ENCODE peak calls at places on chromosome 2, in seven cellular contexts. D is H9, Y is tibial artery, N is suprapubic skin, F is upper lobe of right lung, Z is fibroblast of lung, P is MM.1S. W is an unnamed sample. For H3K9me3, the result is how much of the 10 kb centered on the place peaks cover.

GRCh38 chr2:240935101-240935876 is 29.2 kb downstream of the CROCC2 start:
- DNase-seq in N (peak), Y (no peak), P (no peak), F (peak), Z (no peak), D (peak), W (no peak)

GRCh38 chr2:20179755-20180594 is 45.0 kb downstream of the SDC1 start:
- DNase-seq in D (peak), F (peak), N (peak), P (no peak), Y (peak), Z (no peak), W (no peak)

GRCh38 chr2:31568585-31569201 is 12.0 kb downstream of the SRD5A2 start:
- DNase-seq in F (peak), P (no peak), Y (no peak), D (no peak), Z (no peak), N (no peak), W (no peak)

GRCh38 chr2:28747714-28748113 is 3.9 kb upstream of the PPP1CB start:
- DNase-seq in F (no peak), N (no peak), Y (no peak), D (no peak), P (no peak), Z (no peak), W (no peak)

GRCh38 chr2:226274143-226274542 is 525.5 kb downstream of the IRS1 start:
- DNase-seq in P (no peak), Y (no peak), N (no peak), F (no peak), Z (no peak), D (no peak), W (no peak)

GRCh38 chr2:145617906-145618305 is 1098.0 kb upstream of the ZEB2 start:
- DNase-seq in D (no peak), Y (no peak), Z (peak), F (no peak), N (no peak), P (no peak), W (no peak)

GRCh38 chr2:86822668-86823067 is 32.0 kb upstream of the CD8A start:
- DNase-seq in Z (no peak), P (no peak), Y (no peak), F (no peak), D (no peak), N (no peak), W (no peak)

GRCh38 chr2:241066171-241066892 is 35.8 kb downstream of the MTERF4 start:
- DNase-seq in D (no peak), Z (no peak), P (no peak), F (no peak), Y (no peak), N (no peak), W (no peak)

GRCh38 chr2:156565066-156565710 is 129.0 kb downstream of the GPD2 start:
- DNase-seq in Y (no peak), N (no peak), Z (peak), P (no peak), F (no peak), D (no peak), W (no peak)

GRCh38 chr2:121529439-121530209 is 1.1 kb upstream of the RNU4ATAC start:
- DNase-seq in N (peak), P (peak), Y (peak), D (peak), F (no peak), Z (peak), W (no peak)

GRCh38 chr2:11141319-11141718 is 13.9 kb upstream of the SLC66A3 start:
- DNase-seq in D (no peak), Y (no peak), P (no peak), Z (no peak), N (no peak), F (no peak), W (no peak)

GRCh38 chr2:127700527-127701192 is 637 bp upstream of the SFT2D3 start:
- DNase-seq in Y (no peak), F (peak), P (peak), D (peak), N (peak), Z (no peak), W (no peak)

GRCh38 chr2:15315411-15315810 is 245.7 kb downstream of the NBAS start:
- DNase-seq in Y (no peak), F (no peak), N (no peak), P (no peak), Z (no peak), D (no peak), W (no peak)

GRCh38 chr2:131058905-131059304 is 34.4 kb downstream of the FAM168B start:
- DNase-seq in P (no peak), D (no peak), N (no peak), Z (no peak), Y (no peak), F (no peak), W (no peak)

GRCh38 chr2:181438298-181438697 is 18.9 kb upstream of the ITGA4 start:
- DNase-seq in P (peak), D (peak), Y (no peak), F (no peak), Z (no peak), N (no peak), W (no peak)

GRCh38 chr2:168719446-168719845 is 83.0 kb upstream of the NOSTRIN start:
- DNase-seq in Z (no peak), F (no peak), Y (no peak), P (no peak), N (no peak), D (no peak), W (no peak)

GRCh38 chr2:160295519-160296231 is 95.6 kb upstream of the ITGB6 start:
- DNase-seq in D (no peak), Y (no peak), F (no peak), P (no peak), N (no peak), Z (no peak), W (no peak)

GRCh38 chr2:43593241-43593640 is 2.6 kb downstream of the THADA start:
- DNase-seq in N (no peak), Y (no peak), D (no peak), F (no peak), P (no peak), Z (peak), W (no peak)

GRCh38 chr2:98311771-98312545 is 34.3 kb upstream of the CNGA3 start:
- DNase-seq in Z (no peak), F (no peak), D (peak), Y (no peak), N (no peak), P (no peak), W (no peak)

GRCh38 chr2:120344214-120344990 is 1.5 kb upstream of the INHBB start:
- DNase-seq in F (no peak), Y (peak), P (no peak), D (peak), Z (peak), N (peak), W (no peak)

GRCh38 chr2:230564805-230565779 is 147.6 kb upstream of the CAB39 start:
- DNase-seq in Z (peak), N (no peak), P (no peak), Y (no peak), D (no peak), F (no peak), W (no peak)

GRCh38 chr2:233849607-233850271 is 4.6 kb downstream of the HJURP start:
- DNase-seq in D (no peak), N (no peak), F (no peak), P (no peak), Y (no peak), Z (no peak), W (no peak)

GRCh38 chr2:147646999-147647588 is 197.7 kb upstream of the ACVR2A start:
- DNase-seq in D (no peak), F (no peak), P (no peak), Y (no peak), N (no peak), Z (no peak), W (no peak)

GRCh38 chr2:10009811-10010781 is 33.3 kb upstream of the KLF11 start:
- DNase-seq in D (no peak), Y (peak), Z (peak), N (peak), P (no peak), F (peak), W (no peak)

GRCh38 chr2:205474746-205475145 is 207.6 kb upstream of the NRP2 start:
- DNase-seq in D (no peak), N (no peak), F (no peak), P (no peak), Y (no peak), Z (peak), W (no peak)

GRCh38 chr2:212929116-212929515 is 222.3 kb downstream of the IKZF2 start:
- DNase-seq in N (no peak), Y (no peak), D (no peak), Z (peak), P (no peak), F (no peak), W (no peak)

GRCh38 chr2:88125344-88125923 is 2.4 kb downstream of the FABP1 start:
- DNase-seq in Z (no peak), P (no peak), N (no peak), Y (no peak), D (no peak), F (no peak), W (no peak)

GRCh38 chr2:157032019-157032418 is 225.5 kb upstream of the GALNT5 start:
- DNase-seq in F (no peak), Y (no peak), D (no peak), N (no peak), Z (peak), P (no peak), W (no peak)

GRCh38 chr2:240402566-240403295 is 32.7 kb upstream of the GPC1 start:
- DNase-seq in D (peak), N (no peak), F (peak), P (no peak), Y (peak), Z (no peak), W (no peak)

GRCh38 chr2:88832992-88833389 is 141.5 kb downstream of the RPIA start:
- DNase-seq in Z (no peak), Y (no peak), D (no peak), F (no peak), P (no peak), N (no peak), W (no peak)

GRCh38 chr2:26072925-26073768 is 39.3 kb downstream of the RAB10 start:
- DNase-seq in Z (no peak), N (no peak), F (no peak), P (no peak), D (no peak), Y (no peak), W (no peak)

GRCh38 chr2:147515213-147515612 is 329.6 kb upstream of the ACVR2A start:
- DNase-seq in D (no peak), Z (no peak), F (no peak), N (no peak), P (no peak), Y (no peak), W (no peak)

GRCh38 chr2:33073018-33073417 is 126.3 kb downstream of the LTBP1 start:
- DNase-seq in F (no peak), Z (peak), Y (no peak), N (no peak), P (no peak), D (no peak), W (no peak)

GRCh38 chr2:101388232-101388631 is 929 bp upstream of the CREG2 start:
- DNase-seq in Z (peak), Y (no peak), P (no peak), N (no peak), D (no peak), F (no peak), W (no peak)

GRCh38 chr2:105926960-105927678 is 182.4 kb downstream of the NCK2 start:
- DNase-seq in F (no peak), D (no peak), Y (no peak), P (peak), N (no peak), Z (no peak), W (peak)

GRCh38 chr2:120218181-120218580 is 5.0 kb downstream of the TMEM185B start:
- DNase-seq in D (no peak), N (peak), P (no peak), Y (no peak), F (no peak), Z (no peak), W (no peak)

GRCh38 chr2:225009768-225010167 is 32.5 kb downstream of the DOCK10 start:
- DNase-seq in Z (peak), F (no peak), N (no peak), D (no peak), Y (no peak), P (no peak), W (no peak)

DNA sequence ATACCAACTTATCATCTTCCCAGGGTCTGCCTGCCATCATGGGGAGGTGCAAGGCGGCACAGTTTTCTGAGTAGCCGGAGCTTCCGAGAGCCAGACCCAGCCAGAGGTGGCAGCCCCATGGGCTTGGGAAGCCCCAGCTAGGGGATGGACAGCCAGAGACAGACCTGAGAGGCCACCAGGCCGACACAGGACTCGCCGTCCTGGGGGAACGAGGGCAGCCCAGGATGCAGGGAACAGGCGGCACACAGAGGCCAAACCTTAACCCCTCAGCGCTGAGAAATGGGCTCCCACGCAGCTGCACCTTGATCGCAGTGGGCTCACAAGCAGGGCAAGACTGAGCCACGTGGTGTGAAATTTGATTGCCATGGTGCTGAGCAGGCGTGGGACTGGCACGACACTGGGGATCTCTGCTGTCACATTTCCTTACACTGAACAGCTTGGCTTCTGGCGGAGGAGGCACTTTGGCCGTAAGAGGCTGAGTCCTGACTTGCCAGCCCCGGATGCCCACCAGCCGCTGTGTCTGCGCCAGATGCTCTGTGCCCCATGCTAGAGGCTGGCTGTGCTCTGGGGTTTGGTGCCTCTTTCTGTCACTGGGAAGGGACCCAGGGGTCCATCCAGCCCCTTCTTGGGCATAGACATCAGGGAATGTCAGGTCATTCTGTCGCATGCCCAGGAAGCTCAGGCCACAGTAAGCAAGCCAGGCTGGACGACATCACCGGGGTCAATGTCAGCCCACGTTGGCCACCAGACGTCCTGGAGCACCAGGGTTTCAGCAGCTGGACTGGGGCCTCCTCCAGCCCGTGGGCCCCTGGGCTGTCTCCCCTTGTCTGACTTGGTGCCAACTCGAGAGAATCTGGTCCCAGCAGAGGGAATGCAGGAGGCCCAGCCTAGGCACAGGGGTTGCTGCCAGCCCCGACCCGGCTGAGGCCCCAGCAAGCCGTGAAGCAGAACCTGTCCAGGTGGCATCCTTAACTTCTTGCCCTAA is 312.1 kb upstream of the MYT1L start:
- DNase-seq in P (no peak), Y (peak), F (no peak), Z (no peak), N (no peak), D (no peak), W (no peak)
- H3K9me3 ChIP-seq in P (under half), Y (under half), F (under half), Z (under half), N (under half), D (under half), W (under half)

GRCh38 chr2:21372654-21373053 is 248.9 kb downstream of the TDRD15 start:
- DNase-seq in Z (no peak), P (no peak), N (no peak), Y (no peak), F (no peak), D (peak), W (no peak)
- TF ChIP-seq CTCF in Z (peak), P (peak), N (no peak), Y (no peak), F (peak), D (peak), W (no peak)

GRCh38 chr2:133266926-133267590 is 301.2 kb downstream of the NCKAP5 start:
- DNase-seq in P (no peak), Z (no peak), N (no peak), D (peak), F (no peak), Y (no peak), W (no peak)
- H3K27ac ChIP-seq in P (no peak), Z (peak), N (peak), D (no peak), F (peak), Y (no peak), W (no peak)

DNA sequence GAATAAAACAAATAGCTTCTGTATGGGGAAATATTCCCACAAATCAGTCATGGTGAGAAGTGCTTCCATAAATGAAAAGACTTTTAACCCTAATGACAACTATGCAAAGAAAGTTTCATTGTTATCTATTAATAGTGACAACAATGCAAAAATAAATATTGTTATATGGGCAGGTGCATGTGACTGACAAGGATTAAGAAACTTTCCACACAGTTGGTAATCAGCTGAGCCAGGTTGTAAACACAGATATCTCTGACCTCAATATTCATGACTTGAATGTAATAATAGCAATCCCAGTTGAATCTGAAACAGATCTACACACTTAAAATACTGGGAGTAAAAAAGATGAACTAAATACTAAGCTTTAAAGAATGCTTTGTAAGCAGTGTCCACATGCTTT is 517.0 kb upstream of the SOX11 start:
- DNase-seq in D (no peak), N (no peak), P (no peak), F (no peak), Y (no peak), Z (no peak), W (no peak)
- H3K9me3 ChIP-seq in D (under half), N (under half), P (under half), F (under half), Y (under half), Z (under half), W (under half)

GRCh38 chr2:111919362-111919761 is 21.0 kb downstream of the MERTK start:
- DNase-seq in D (no peak), Z (no peak), Y (no peak), P (no peak), N (no peak), F (no peak), W (no peak)
- TF ChIP-seq CTCF in D (peak), Z (peak), Y (no peak), P (peak), N (no peak), F (peak), W (no peak)

DNA sequence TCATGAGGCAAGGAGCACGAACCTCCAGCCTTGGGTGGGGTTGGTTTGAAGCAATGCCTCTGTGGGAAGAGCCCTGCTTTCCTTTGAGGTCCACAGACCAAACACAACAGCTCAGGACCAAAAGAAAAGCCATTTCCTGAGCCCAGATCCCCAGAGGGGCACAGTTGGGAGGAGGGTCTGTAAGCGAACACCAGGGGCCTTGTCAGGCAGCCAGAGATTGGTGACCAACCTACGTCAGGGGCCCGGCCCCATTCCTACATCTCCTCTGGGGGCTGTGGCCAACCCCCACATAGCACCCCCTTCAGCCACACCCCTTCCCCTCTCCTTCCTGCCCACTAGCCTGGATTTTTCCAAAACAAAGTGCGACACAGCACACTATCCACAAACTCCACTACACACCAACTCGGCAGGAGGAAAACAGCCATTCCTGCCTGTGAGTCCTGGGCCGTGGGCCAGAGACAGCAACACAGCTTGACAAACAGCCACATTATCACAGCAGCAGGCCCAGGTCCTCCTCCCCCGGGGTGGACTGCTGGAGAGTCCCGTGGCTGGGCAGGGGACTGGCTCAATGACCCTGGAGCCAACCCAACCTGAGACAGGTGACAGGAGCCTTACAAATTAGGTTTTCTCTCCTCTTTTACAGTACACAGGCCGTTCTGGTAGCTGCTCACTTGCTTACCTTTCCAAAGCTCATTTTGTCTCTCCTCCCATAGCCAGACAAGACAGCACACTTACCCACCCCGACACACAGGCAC is 98.8 kb downstream of the TNS1 start:
- DNase-seq in Y (peak), F (peak), D (no peak), N (no peak), Z (peak), P (no peak), W (no peak)
- H3K27ac ChIP-seq in Y (peak), F (peak), D (no peak), N (peak), Z (peak), P (no peak), W (no peak)

GRCh38 chr2:95143838-95144237 is 15.8 kb downstream of the ZNF514 start:
- DNase-seq in P (no peak), Y (no peak), Z (no peak), F (no peak), N (no peak), D (no peak), W (no peak)
- H3K9me3 ChIP-seq in P (under half), Y (under half), Z (under half), F (half or more), N (under half), D (under half), W (half or more)

W was measured in CD4-positive, alpha-beta T cell.